ENCODE peak calls at places on chromosomes 2 and 18, in eight cellular contexts. V is effector memory CD4-positive, alpha-beta T cell; D is HepG2; U is heart left ventricle; P is tibial nerve; K is transverse colon; G is HCT116; O is iPS DF 6.9. I is an unnamed sample. For H3K27me3, the result is how much of the 10 kb centered on the place peaks cover.

GRCh38 chr2:197059498-197059897 is 133.0 kb upstream of the PGAP1 start:
- DNase-seq in V (no peak), D (no peak), U (no peak), P (no peak), K (no peak), G (no peak), O (no peak), I (no peak)

GRCh38 chr2:197198890-197199289 is 111.7 kb downstream of the ANKRD44 start:
- DNase-seq in V (peak), D (no peak), U (peak), P (peak), K (peak), G (no peak), O (no peak), I (peak)

GRCh38 chr2:92073036-92073814 is 2798.0 kb upstream of the TEKT4 start:
- DNase-seq in V (no peak), D (no peak), U (no peak), P (no peak), K (peak), G (no peak), O (no peak), I (no peak)

GRCh38 chr2:26731714-26732113 is 32.4 kb upstream of the SLC35F6 start:
- DNase-seq in V (no peak), D (no peak), U (no peak), P (no peak), K (no peak), G (no peak), O (no peak), I (no peak)

GRCh38 chr18:69102959-69103358 is 297.7 kb upstream of the DOK6 start:
- DNase-seq in V (no peak), D (no peak), U (no peak), P (no peak), K (no peak), G (peak), O (no peak), I (no peak)

GRCh38 chr2:188293601-188294482 is 2.2 kb downstream of the GULP1 start:
- DNase-seq in V (no peak), D (no peak), U (peak), P (peak), K (peak), G (peak), O (no peak), I (peak)

GRCh38 chr2:196204991-196205766 is 33.8 kb upstream of the STK17B start:
- DNase-seq in V (no peak), D (no peak), U (no peak), P (no peak), K (no peak), G (no peak), O (no peak), I (no peak)

GRCh38 chr2:6626406-6627012 is 239.2 kb downstream of the CMPK2 start:
- DNase-seq in V (no peak), D (no peak), U (no peak), P (no peak), K (no peak), G (no peak), O (no peak), I (no peak)

GRCh38 chr2:135052997-135053474 is 944 bp downstream of the RAB3GAP1 start:
- DNase-seq in V (no peak), D (no peak), U (no peak), P (no peak), K (no peak), G (no peak), O (no peak), I (no peak)

GRCh38 chr2:229765721-229766120 is 51.4 kb upstream of the DNER start:
- DNase-seq in V (no peak), D (no peak), U (no peak), P (no peak), K (no peak), G (no peak), O (no peak), I (no peak)

GRCh38 chr2:236823230-236823629 is 253.6 kb downstream of the ACKR3 start:
- DNase-seq in V (no peak), D (no peak), U (no peak), P (no peak), K (no peak), G (no peak), O (no peak), I (no peak)

DNA sequence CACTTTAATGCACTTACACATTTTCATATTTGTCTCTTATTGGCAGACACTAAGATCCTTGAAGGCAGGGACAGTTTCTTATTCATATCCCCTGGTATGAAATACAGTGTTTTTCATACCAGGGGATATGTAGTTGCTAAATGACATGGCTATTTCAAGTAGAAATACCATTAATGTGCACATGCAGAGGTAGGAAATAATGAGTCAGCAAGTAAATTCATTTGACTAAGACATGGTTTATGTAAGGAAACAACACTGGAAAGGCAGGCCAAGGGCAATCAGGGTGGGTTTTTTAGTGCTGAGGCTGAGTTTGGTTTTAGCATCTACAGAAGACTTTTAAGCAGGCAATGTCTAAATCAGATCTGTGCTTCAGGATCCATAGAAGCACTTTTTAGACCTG is 155.9 kb downstream of the WDPCP start:
- DNase-seq in V (no peak), D (no peak), U (no peak), P (no peak), K (no peak), G (no peak), O (no peak), I (no peak)
- H3K27me3 ChIP-seq in V (under half), D (under half), U (under half), P (under half), K (under half), G (under half), O (under half), I (under half)

DNA sequence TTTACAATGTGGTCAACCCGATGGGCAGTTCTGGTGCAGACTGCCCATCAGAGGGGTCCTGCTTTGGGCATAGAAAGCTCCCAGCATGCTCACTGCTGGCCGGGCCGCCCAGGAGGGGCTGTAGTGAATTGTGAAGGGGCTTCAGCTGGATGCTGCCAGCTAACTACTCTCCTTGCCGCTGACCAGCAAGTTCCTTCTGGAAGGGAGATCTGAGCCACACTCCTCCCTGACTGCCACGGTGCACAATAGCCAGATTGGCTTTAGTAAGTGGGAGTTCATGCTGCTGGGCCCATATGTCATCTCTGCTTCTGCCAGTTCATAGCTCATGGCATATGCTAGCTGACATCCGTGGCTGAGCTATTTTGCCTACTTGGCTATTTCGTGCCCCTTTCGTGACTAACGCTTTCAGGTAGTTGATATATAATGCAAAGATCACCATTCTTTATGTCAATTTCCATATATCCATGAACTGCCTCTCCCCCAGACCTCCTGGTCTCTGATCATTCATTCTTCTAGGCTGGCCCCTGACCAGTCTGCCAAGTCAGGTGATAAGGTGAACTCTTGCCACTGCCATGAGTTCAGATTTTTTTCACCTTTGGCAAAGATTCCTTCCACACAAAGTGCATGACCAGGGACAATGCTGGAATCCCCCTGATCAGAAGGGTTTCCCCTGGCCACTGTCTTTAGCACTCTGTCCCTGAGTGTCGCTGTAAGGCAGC is 51.7 kb upstream of the ROCK2 start:
- DNase-seq in V (no peak), D (no peak), U (no peak), P (no peak), K (no peak), G (no peak), O (no peak), I (no peak)
- H3K27me3 ChIP-seq in V (under half), D (under half), U (under half), P (under half), K (under half), G (under half), O (under half), I (under half)

GRCh38 chr2:225694664-225695063 is 295.2 kb downstream of the NYAP2 start:
- DNase-seq in V (no peak), D (no peak), U (no peak), P (no peak), K (no peak), G (no peak), O (no peak), I (no peak)

GRCh38 chr2:225693259-225693658 is 293.7 kb downstream of the NYAP2 start:
- DNase-seq in V (no peak), D (no peak), U (no peak), P (no peak), K (no peak), G (no peak), O (no peak), I (no peak)

GRCh38 chr2:225690153-225690552 is 290.6 kb downstream of the NYAP2 start:
- DNase-seq in V (no peak), D (no peak), U (no peak), P (no peak), K (no peak), G (no peak), O (no peak), I (no peak)

GRCh38 chr2:225691711-225692110 is 292.2 kb downstream of the NYAP2 start:
- DNase-seq in V (no peak), D (no peak), U (no peak), P (no peak), K (no peak), G (no peak), O (no peak), I (no peak)
- H3K27me3 ChIP-seq in V (under half), D (under half), U (under half), P (under half), K (under half), G (under half), O (under half), I (under half)

DNA sequence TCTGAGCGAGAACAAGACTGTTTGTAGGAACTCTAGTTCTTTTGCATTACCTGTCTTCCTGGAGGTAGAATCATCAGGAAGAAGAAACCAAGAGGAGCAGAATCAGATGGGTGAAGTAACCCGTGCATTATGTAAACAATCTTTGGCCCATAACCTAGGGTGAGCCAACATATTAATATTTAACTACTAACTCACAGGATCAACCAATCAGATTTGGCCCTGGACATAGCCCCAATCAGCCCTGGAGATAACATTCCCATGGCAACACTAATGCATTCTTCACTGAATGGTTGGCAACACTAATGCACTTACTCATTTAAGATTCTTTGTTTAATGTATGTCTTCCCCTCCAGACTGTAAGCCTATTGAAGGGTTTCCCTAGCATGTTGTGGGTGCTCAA is 72.0 kb upstream of the CTAGE1 start:
- DNase-seq in V (no peak), D (peak), U (no peak), P (no peak), K (no peak), G (no peak), O (no peak), I (no peak)
- H3K27me3 ChIP-seq in V (under half), D (under half), U (under half), P (under half), K (under half), G (under half), O (under half), I (under half)

DNA sequence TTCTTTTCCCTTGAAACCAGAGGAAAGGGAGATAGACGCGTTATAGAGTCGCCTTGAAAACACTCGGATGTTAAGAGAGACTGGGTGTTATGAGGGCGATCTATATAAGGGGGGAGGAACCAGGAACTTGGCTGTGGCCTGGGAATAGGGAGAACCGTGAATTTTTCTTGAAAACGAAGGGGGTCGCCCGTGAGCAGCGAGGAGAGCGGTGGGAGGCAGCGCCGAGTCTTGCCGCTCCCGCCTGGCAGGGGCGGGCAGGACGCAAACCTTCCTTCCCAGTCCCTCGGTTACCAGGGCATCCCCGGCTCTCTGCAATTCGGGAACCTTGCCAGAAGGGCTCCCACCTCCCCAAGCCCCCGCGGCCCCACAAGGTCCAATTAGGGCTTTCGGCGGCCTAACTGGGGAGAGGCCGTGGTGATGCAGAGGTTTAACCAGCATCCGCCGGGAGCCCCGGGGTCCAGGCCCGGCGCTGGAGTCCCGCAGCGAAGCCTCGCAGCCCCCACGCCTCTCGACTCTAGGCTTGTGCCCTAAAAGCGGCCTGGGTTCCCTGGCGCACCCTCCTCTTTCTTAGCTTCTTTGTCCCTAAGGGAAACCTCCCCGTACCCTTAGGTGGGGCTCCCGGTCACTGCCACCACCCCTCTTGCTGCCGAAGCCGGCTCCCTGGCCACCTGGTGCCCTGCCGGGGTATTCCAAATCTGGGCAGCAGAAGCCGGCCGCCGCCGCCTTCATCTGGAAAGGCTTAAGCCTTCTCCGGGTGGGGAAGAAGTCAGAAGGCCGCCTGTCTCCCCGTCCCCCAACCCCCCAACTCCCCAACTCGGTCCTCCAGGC is 708 bp upstream of the FHOD3 start:
- DNase-seq in V (no peak), D (peak), U (peak), P (peak), K (peak), G (peak), O (no peak), I (peak)
- H3K27me3 ChIP-seq in V (under half), D (half or more), U (under half), P (under half), K (half or more), G (under half), O (under half), I (under half)

DNA sequence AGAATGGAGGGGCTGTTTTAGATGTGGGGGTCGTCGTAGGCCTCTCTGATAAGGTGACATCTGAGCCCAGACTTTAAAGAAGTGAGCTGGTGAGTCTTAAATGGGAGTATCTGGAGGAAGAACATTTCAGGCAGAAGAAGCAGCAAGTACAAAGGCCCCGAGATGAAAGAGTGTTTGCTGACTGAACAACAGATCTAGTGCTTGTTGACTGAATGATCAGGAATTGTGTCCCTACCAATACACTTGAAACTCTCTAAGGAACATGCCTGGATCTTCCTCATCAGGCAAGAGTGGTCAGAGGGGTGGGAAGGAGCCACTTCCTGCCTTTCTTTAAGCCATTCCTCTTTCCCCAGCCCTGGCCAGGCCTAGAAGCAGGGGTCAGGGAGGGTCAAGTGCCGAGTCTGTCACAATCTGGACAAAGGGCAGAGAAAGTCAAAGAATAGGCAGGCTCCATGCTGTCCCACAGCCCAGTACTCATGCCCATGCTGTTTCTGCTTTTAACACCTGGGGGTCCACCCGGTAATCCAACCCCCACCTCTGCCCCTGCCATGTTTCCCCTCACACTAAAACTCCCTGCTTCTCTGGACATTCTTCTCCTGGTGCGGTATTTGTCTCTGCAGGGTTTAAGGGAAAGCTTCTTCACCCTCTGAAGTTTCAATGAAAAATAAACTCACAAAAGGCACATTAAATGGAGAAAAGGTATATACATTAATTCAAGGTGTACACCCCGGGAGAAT is 3.0 kb upstream of the TMEM37 start:
- DNase-seq in V (no peak), D (no peak), U (no peak), P (peak), K (no peak), G (no peak), O (no peak), I (peak)
- H3K27me3 ChIP-seq in V (under half), D (under half), U (under half), P (under half), K (under half), G (under half), O (under half), I (under half)

GRCh38 chr2:80638759-80639158 is 334.2 kb upstream of the LRRTM1 start:
- DNase-seq in V (no peak), D (no peak), U (no peak), P (no peak), K (no peak), G (no peak), O (no peak), I (no peak)

GRCh38 chr2:80634590-80634989 is 330.0 kb upstream of the LRRTM1 start:
- DNase-seq in V (no peak), D (no peak), U (no peak), P (no peak), K (no peak), G (no peak), O (no peak), I (no peak)
- H3K27me3 ChIP-seq in V (under half), D (under half), U (under half), P (under half), K (under half), G (under half), O (under half), I (under half)

GRCh38 chr18:75346671-75347070 is 80.8 kb downstream of the SMIM21 start:
- DNase-seq in V (no peak), D (no peak), U (no peak), P (no peak), K (no peak), G (no peak), O (no peak), I (no peak)
- H3K27me3 ChIP-seq in V (under half), D (under half), U (under half), P (under half), K (under half), G (under half), O (under half), I (under half)

GRCh38 chr2:88521445-88522070 is 69.1 kb upstream of the FOXI3 start:
- DNase-seq in V (no peak), D (no peak), U (no peak), P (no peak), K (no peak), G (no peak), O (no peak), I (no peak)

DNA sequence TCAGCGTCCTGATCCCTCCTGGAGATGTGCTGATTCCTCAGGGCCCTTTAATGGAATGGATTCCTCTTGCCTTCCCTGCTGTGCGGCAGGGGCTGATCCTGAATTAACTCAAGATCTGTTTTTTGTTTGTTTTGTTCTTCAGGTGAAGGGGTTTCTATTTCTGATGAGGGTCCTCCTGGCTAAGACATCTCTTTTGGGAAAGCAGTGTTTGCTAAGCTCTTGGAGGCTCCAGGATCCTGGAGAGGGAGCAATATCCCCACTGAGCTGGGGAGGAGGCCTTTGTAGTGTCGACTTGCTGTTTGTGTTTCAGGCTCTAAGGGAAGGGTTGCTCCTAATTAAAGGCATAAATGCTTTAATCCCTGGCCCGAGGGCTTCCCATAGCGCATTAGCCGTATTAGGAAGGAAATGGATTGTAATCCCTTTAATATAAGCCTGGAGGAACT is 65.3 kb upstream of the FOXI3 start:
- DNase-seq in V (no peak), D (no peak), U (no peak), P (no peak), K (no peak), G (no peak), O (no peak), I (no peak)
- H3K27me3 ChIP-seq in V (under half), D (under half), U (under half), P (under half), K (under half), G (under half), O (under half), I (under half)